ENCODE peak calls at places on chromosomes 5 and 9, in seven cellular contexts. R is Karpas-422, Q is NCI-H524, G is PC-3, Y is chondrocyte, U is amygdala, K is breast epithelium. D is an unnamed sample.

GRCh38 chr9:1429328-1429727 is 379.2 kb downstream of the DMRT2 start:
- DNase-seq in Y (no peak), U (no peak), Q (peak; percentile 59), G (peak; percentile 45), K (no peak), R (peak; percentile 55), D (no peak)

GRCh38 chr5:173420108-173420507 is 91.9 kb upstream of the STC2 start:
- DNase-seq in R (no peak), Q (no peak), Y (no peak), K (no peak), G (peak; percentile 78), U (no peak), D (no peak)

GRCh38 chr5:12623408-12623807 is 719.2 kb upstream of the CTNND2 start:
- DNase-seq in Y (no peak), G (no peak), R (no peak), Q (peak; percentile 44), K (no peak), U (no peak), D (no peak)

GRCh38 chr5:144207875-144208444 is 37.3 kb downstream of the KCTD16 start:
- DNase-seq in R (no peak), K (no peak), G (no peak), Q (peak; percentile 45), Y (no peak), U (no peak), D (no peak)

GRCh38 chr9:78831726-78832125 is 534.8 kb downstream of the PSAT1 start:
- DNase-seq in K (no peak), Q (no peak), Y (no peak), U (no peak), G (no peak), R (no peak), D (no peak)

GRCh38 chr9:92263131-92263530 is 30.4 kb downstream of the IARS1 start:
- DNase-seq in K (no peak), U (no peak), R (no peak), Q (no peak), G (no peak), Y (no peak), D (no peak)

GRCh38 chr5:140570488-140570887 is 5.9 kb downstream of the SLC35A4 start:
- DNase-seq in R (no peak), G (no peak), Y (no peak), Q (no peak), U (no peak), K (no peak), D (no peak)

GRCh38 chr9:88660611-88661010 is 125.6 kb downstream of the NXNL2 start:
- DNase-seq in R (peak; percentile 67), Q (peak; percentile 45), Y (no peak), K (no peak), G (peak; percentile 69), U (no peak), D (no peak)

GRCh38 chr9:109600142-109600541 is 102.0 kb upstream of the PTPN3 start:
- DNase-seq in U (no peak), G (peak; percentile 71), R (no peak), Y (no peak), Q (no peak), K (no peak), D (no peak)

GRCh38 chr5:157335534-157336422 is 69.9 kb downstream of the CYFIP2 start:
- DNase-seq in Y (no peak), K (no peak), R (no peak), Q (no peak), G (peak; percentile 53), U (no peak), D (no peak)